ENCODE peak calls at places on chromosomes 11 and 22, in nine cellular contexts. R is CD4-positive, alpha-beta memory T cell; N is pancreas; G is heart right ventricle; Y is colonic mucosa; K is OCI-LY7; W is left ventricle myocardium inferior; I is IMR-90; Q is heart left ventricle. L is an unnamed sample. For H3K36me3 and H3K9me3, the result is how much of the 10 kb centered on the place peaks cover.

GRCh38 chr11:43582024-43582836 is 98.3 kb upstream of the HSD17B12 start:
- DNase-seq in R (no peak), N (no peak), G (no peak), Y (no peak), K (no peak), W (no peak), I (no peak), Q (no peak), L (no peak)

GRCh38 chr11:44600261-44600660 is 34.8 kb downstream of the CD82 start:
- DNase-seq in R (no peak), N (no peak), G (no peak), Y (no peak), K (no peak), W (no peak), I (no peak), Q (no peak), L (no peak)

GRCh38 chr22:49367016-49367697 is 460.5 kb downstream of the BRD1 start:
- DNase-seq in R (no peak), N (no peak), G (no peak), Y (peak), K (no peak), W (no peak), I (no peak), Q (no peak), L (no peak)

GRCh38 chr11:38667359-38667758 is 2069.3 kb upstream of the RAG2 start:
- DNase-seq in R (no peak), N (no peak), G (no peak), Y (no peak), K (no peak), W (no peak), I (no peak), Q (no peak), L (no peak)

GRCh38 chr11:60948251-60948650 is 3.7 kb downstream of the SLC15A3 start:
- DNase-seq in R (no peak), N (no peak), G (no peak), Y (no peak), K (no peak), W (no peak), I (no peak), Q (no peak), L (no peak)

GRCh38 chr22:40178417-40179409 is 988 bp downstream of the TNRC6B start:
- DNase-seq in R (peak), N (no peak), G (peak), Y (peak), K (peak), W (peak), I (peak), Q (no peak), L (peak)

GRCh38 chr11:28621648-28622215 is 513.5 kb downstream of the METTL15 start:
- DNase-seq in R (no peak), N (no peak), G (no peak), Y (no peak), K (no peak), W (no peak), I (peak), Q (peak), L (no peak)

GRCh38 chr11:130999992-131000770 is 83.9 kb upstream of the SNX19 start:
- DNase-seq in R (no peak), N (no peak), G (no peak), Y (no peak), K (no peak), W (no peak), I (peak), Q (no peak), L (no peak)

GRCh38 chr22:29784451-29785361 is 17.5 kb downstream of the UQCR10 start:
- DNase-seq in R (no peak), N (peak), G (peak), Y (peak), K (no peak), W (peak), I (peak), Q (no peak), L (no peak)

GRCh38 chr11:47185305-47186075 is 744 bp downstream of the PACSIN3 start:
- DNase-seq in R (no peak), N (peak), G (peak), Y (no peak), K (no peak), W (peak), I (peak), Q (peak), L (no peak)

GRCh38 chr22:29393019-29393608 is 4.7 kb upstream of the AP1B1 start:
- DNase-seq in R (no peak), N (no peak), G (no peak), Y (no peak), K (peak), W (no peak), I (no peak), Q (no peak), L (no peak)

GRCh38 chr11:6604081-6604626 is 580 bp downstream of the ILK start:
- DNase-seq in R (peak), N (peak), G (no peak), Y (peak), K (peak), W (no peak), I (peak), Q (peak), L (peak)

GRCh38 chr11:28738549-28738948 is 630.4 kb downstream of the METTL15 start:
- DNase-seq in R (no peak), N (no peak), G (no peak), Y (no peak), K (no peak), W (no peak), I (peak), Q (no peak), L (no peak)

GRCh38 chr22:44424131-44424711 is 73.8 kb downstream of the RTL6 start:
- DNase-seq in R (no peak), N (no peak), G (no peak), Y (no peak), K (no peak), W (no peak), I (no peak), Q (no peak), L (no peak)

GRCh38 chr11:65954771-65955170 is 6.8 kb upstream of the SART1 start:
- DNase-seq in R (no peak), N (no peak), G (no peak), Y (no peak), K (no peak), W (no peak), I (no peak), Q (no peak), L (no peak)

GRCh38 chr11:88175004-88175706 is at the start of gene RAB38:
- DNase-seq in R (no peak), N (peak), G (peak), Y (peak), K (peak), W (peak), I (peak), Q (peak), L (no peak)

GRCh38 chr22:46604306-46604690 is 15.9 kb upstream of the GRAMD4 start:
- DNase-seq in R (peak), N (no peak), G (no peak), Y (no peak), K (no peak), W (no peak), I (peak), Q (no peak), L (peak)

GRCh38 chr11:119470316-119471266 is 47.6 kb upstream of the THY1 start:
- DNase-seq in R (no peak), N (no peak), G (no peak), Y (no peak), K (no peak), W (no peak), I (peak), Q (no peak), L (no peak)

GRCh38 chr11:16505481-16505880 is 149.1 kb upstream of the SOX6 start:
- DNase-seq in R (no peak), N (no peak), G (no peak), Y (no peak), K (no peak), W (no peak), I (no peak), Q (no peak), L (no peak)

GRCh38 chr11:3218483-3219280 is at the start of gene MRGPRG:
- DNase-seq in R (no peak), N (no peak), G (peak), Y (no peak), K (no peak), W (peak), I (no peak), Q (no peak), L (no peak)

GRCh38 chr22:49768511-49768910 is 59.2 kb downstream of the BRD1 start:
- DNase-seq in R (no peak), N (no peak), G (no peak), Y (no peak), K (no peak), W (peak), I (no peak), Q (no peak), L (no peak)

GRCh38 chr11:43784866-43785265 is 95.8 kb upstream of the ALKBH3 start:
- DNase-seq in R (no peak), N (no peak), G (no peak), Y (no peak), K (no peak), W (no peak), I (peak), Q (no peak), L (no peak)

GRCh38 chr11:48003926-48004325 is 23.6 kb downstream of the PTPRJ start:
- DNase-seq in R (no peak), N (no peak), G (no peak), Y (no peak), K (peak), W (no peak), I (no peak), Q (no peak), L (no peak)

GRCh38 chr11:116078101-116078561 is 573.9 kb upstream of the CADM1 start:
- DNase-seq in R (no peak), N (no peak), G (no peak), Y (no peak), K (peak), W (no peak), I (peak), Q (no peak), L (peak)

GRCh38 chr22:47775686-47776085 is 1013.2 kb downstream of the TBC1D22A start:
- DNase-seq in R (no peak), N (no peak), G (no peak), Y (no peak), K (no peak), W (no peak), I (no peak), Q (no peak), L (no peak)

GRCh38 chr22:24506802-24507438 is 11.8 kb downstream of the UPB1 start:
- DNase-seq in R (no peak), N (no peak), G (no peak), Y (no peak), K (peak), W (no peak), I (peak), Q (no peak), L (peak)

GRCh38 chr11:127106142-127106541 is 105.6 kb upstream of the KIRREL3 start:
- DNase-seq in R (no peak), N (peak), G (no peak), Y (no peak), K (no peak), W (no peak), I (peak), Q (no peak), L (no peak)

GRCh38 chr11:93080146-93080759 is 110.8 kb downstream of the MTNR1B start:
- DNase-seq in R (no peak), N (no peak), G (no peak), Y (no peak), K (no peak), W (no peak), I (no peak), Q (no peak), L (no peak)

GRCh38 chr11:110711448-110711775 is 825 bp downstream of the ARHGAP20 start:
- DNase-seq in R (no peak), N (peak), G (no peak), Y (no peak), K (no peak), W (no peak), I (no peak), Q (no peak), L (no peak)

GRCh38 chr11:36996795-36997194 is 398.8 kb upstream of the RAG2 start:
- DNase-seq in R (no peak), N (no peak), G (no peak), Y (no peak), K (no peak), W (no peak), I (no peak), Q (no peak), L (no peak)

GRCh38 chr11:62710001-62710345 is 2.5 kb downstream of the GNG3 start:
- DNase-seq in R (no peak), N (no peak), G (no peak), Y (peak), K (no peak), W (no peak), I (no peak), Q (no peak), L (peak)

GRCh38 chr11:99098751-99099150 is 78.0 kb downstream of the CNTN5 start:
- DNase-seq in R (no peak), N (no peak), G (no peak), Y (no peak), K (no peak), W (no peak), I (no peak), Q (no peak), L (no peak)

GRCh38 chr11:103170865-103171264 is 61.6 kb downstream of the DYNC2H1 start:
- DNase-seq in R (no peak), N (no peak), G (no peak), Y (no peak), K (no peak), W (no peak), I (peak), Q (no peak), L (no peak)

GRCh38 chr11:36363361-36364272 is 67.5 kb downstream of the PRR5L start:
- DNase-seq in R (no peak), N (no peak), G (no peak), Y (no peak), K (peak), W (no peak), I (no peak), Q (no peak), L (no peak)

GRCh38 chr11:71171024-71171423 is 81.4 kb downstream of the SHANK2 start:
- DNase-seq in R (no peak), N (no peak), G (no peak), Y (no peak), K (no peak), W (no peak), I (no peak), Q (no peak), L (no peak)

GRCh38 chr22:36775589-36775965 is 342 bp downstream of the IFT27 start:
- DNase-seq in R (peak), N (peak), G (peak), Y (peak), K (peak), W (peak), I (peak), Q (peak), L (peak)

GRCh38 chr11:64925536-64926449 is 1.3 kb downstream of the PPP2R5B start:
- DNase-seq in R (no peak), N (no peak), G (no peak), Y (no peak), K (no peak), W (no peak), I (no peak), Q (no peak), L (no peak)

GRCh38 chr11:64924910-64925284 is 408 bp downstream of the PPP2R5B start:
- DNase-seq in R (no peak), N (peak), G (no peak), Y (peak), K (no peak), W (no peak), I (no peak), Q (no peak), L (no peak)

GRCh38 chr11:64923944-64924909 is at the start of gene PPP2R5B:
- DNase-seq in R (peak), N (peak), G (peak), Y (peak), K (peak), W (peak), I (peak), Q (peak), L (peak)

GRCh38 chr11:64921384-64921783 is 3.1 kb upstream of the PPP2R5B start:
- DNase-seq in R (no peak), N (no peak), G (no peak), Y (no peak), K (no peak), W (no peak), I (no peak), Q (no peak), L (no peak)

GRCh38 chr11:64923151-64923661 is 1.3 kb upstream of the PPP2R5B start:
- DNase-seq in R (no peak), N (no peak), G (no peak), Y (no peak), K (no peak), W (no peak), I (no peak), Q (no peak), L (no peak)
- H3K36me3 ChIP-seq in R (under half), N (under half), G (under half), Y (under half), K (under half), W (under half), I (under half), Q (under half), L (under half)

GRCh38 chr11:77068461-77069335 is 1.9 kb downstream of the CAPN5 start:
- DNase-seq in R (no peak), N (no peak), G (no peak), Y (no peak), K (no peak), W (no peak), I (no peak), Q (peak), L (no peak)

GRCh38 chr11:77065878-77066228 is 918 bp upstream of the CAPN5 start:
- DNase-seq in R (no peak), N (no peak), G (no peak), Y (peak), K (no peak), W (peak), I (peak), Q (peak), L (peak)

GRCh38 chr11:77066229-77067023 is at the start of gene CAPN5:
- DNase-seq in R (peak), N (peak), G (peak), Y (peak), K (peak), W (peak), I (peak), Q (peak), L (peak)

GRCh38 chr11:77069336-77069968 is 2.7 kb downstream of the CAPN5 start:
- DNase-seq in R (no peak), N (no peak), G (no peak), Y (no peak), K (no peak), W (no peak), I (no peak), Q (peak), L (no peak)

GRCh38 chr11:77067776-77068460 is 1.1 kb downstream of the CAPN5 start:
- DNase-seq in R (no peak), N (no peak), G (no peak), Y (peak), K (no peak), W (no peak), I (no peak), Q (peak), L (no peak)
- H3K4me3 ChIP-seq in R (no peak), N (no peak), G (no peak), Y (peak), K (peak), W (peak), I (peak), Q (peak), L (no peak)

GRCh38 chr11:1171985-1172728 is 14.4 kb downstream of the MUC5AC start:
- DNase-seq in R (no peak), N (no peak), G (no peak), Y (no peak), K (no peak), W (no peak), I (no peak), Q (no peak), L (peak)
- H3K9me3 ChIP-seq in R (under half), N (under half), G (under half), Y (under half), K (under half), W (under half), I (under half), Q (under half), L (under half)

GRCh38 chr22:37922177-37922576 is 16.1 kb downstream of the MICALL1 start:
- DNase-seq in R (no peak), N (no peak), G (no peak), Y (no peak), K (no peak), W (no peak), I (no peak), Q (no peak), L (no peak)
- H3K36me3 ChIP-seq in R (under half), N (under half), G (under half), Y (under half), K (under half), W (half or more), I (half or more), Q (under half), L (under half)

DNA sequence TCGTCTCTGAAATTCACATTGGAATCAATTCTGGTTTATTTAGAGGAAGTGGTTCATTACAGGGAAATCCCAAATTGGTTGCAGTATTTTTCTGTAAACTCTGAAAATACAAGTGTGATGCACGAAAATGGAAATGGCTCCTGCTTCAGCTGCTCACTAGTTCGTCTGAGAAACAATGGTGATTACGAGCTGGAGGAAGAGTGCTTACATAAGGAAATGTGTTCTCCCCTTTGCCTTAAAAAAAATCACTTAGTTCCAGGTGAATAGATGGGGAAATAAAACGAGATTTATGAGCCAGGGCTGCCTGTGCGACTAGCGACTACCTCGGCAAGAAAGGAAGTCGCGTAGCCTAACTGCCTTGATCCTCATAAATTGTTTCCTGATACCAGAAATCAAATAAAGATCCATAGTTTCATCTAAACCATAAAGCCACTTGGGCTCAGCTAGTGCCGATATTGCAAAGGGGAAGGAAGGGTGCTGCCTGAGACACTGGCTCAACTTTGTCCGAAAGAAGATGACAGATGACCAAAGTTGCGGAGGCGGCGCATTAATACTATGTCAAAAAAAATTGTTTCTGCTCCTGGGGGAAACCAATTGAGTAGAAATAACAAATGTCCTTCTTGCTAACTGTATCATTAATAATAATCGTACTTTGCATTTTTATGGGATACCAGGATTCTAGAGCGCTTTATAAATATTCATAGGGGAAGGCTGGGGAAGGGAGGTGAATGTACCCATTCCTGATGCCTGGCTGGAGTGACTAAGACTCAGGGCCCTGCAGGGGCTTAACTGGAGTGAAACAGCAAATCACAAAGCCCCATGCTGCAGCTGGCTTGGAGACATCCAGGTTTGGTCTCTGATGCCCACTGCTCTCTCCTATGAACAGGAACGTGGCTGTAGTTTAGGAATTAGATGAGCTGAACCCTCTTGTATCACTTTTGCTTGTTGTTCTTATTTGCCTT is 185.7 kb downstream of the BLID start:
- DNase-seq in R (no peak), N (no peak), G (no peak), Y (no peak), K (no peak), W (no peak), I (peak), Q (peak), L (no peak)
- H3K4me3 ChIP-seq in R (no peak), N (peak), G (peak), Y (no peak), K (no peak), W (peak), I (no peak), Q (peak), L (no peak)

GRCh38 chr11:82932564-82932963 is 31.0 kb downstream of the DDIAS start:
- DNase-seq in R (no peak), N (no peak), G (no peak), Y (no peak), K (no peak), W (no peak), I (no peak), Q (no peak), L (peak)
- H3K9me3 ChIP-seq in R (under half), N (under half), G (under half), Y (under half), K (under half), W (under half), I (under half), Q (under half), L (under half)

DNA sequence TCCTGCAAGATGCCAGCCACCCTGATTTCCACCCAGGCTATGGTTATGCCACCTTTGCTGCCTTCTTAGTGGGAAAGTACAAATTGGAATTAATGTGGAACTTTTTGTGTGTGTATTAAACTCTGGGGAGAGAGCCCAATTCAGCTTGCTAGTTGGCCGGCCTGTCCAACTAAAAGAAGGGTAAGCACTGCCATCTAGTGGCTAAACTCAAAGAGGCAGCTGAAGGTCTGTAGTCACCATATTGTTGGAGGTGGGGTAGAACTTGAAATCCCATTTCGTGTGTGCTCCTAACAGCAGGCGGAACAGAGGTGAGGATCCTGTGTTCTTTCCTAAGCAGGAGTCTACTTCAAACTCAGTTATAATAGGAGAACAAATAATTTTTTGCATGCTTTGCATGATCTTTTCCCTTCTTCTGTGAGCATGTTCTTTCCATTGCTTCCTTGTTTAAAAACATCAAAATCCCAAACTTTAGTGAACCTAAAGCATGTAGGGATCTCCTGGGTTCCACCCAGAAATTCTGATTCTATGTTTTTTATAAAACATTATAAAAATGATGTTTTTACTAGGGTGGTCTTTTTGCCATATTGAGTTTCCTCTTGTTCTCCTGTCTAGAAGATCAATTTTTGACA is 138.8 kb upstream of the SORL1-AS1 start:
- DNase-seq in R (peak), N (peak), G (no peak), Y (peak), K (peak), W (no peak), I (peak), Q (peak), L (peak)
- H3K36me3 ChIP-seq in R (half or more), N (under half), G (under half), Y (under half), K (half or more), W (under half), I (under half), Q (under half), L (half or more)

L was measured in Karpas-422.